ENCODE peak calls at places on chromosome 2, in four cellular contexts. C is pancreas, K is left lung, R is spleen. W is an unnamed sample.

GRCh38 chr2:119820275-119820674 is 60.6 kb downstream of the PTPN4 start:
- DNase-seq in C (no peak), R (no peak), K (no peak), W (no peak)

GRCh38 chr2:44948565-44949328 is 7.2 kb downstream of the SIX3 start:
- DNase-seq in C (no peak), R (peak), K (peak), W (no peak)

GRCh38 chr2:151638188-151638933 is 95.9 kb downstream of the NEB start:
- DNase-seq in K (no peak), R (no peak), C (no peak), W (no peak)

GRCh38 chr2:217897816-217898806 is 104.7 kb downstream of the TNS1 start:
- DNase-seq in C (peak), K (peak), R (no peak), W (no peak)

GRCh38 chr2:132252894-132253264 is 91.1 kb upstream of the ANKRD30BL start:
- DNase-seq in C (no peak), R (no peak), K (peak), W (no peak)

GRCh38 chr2:98569197-98569793 is 39.0 kb downstream of the COA5 start:
- DNase-seq in C (peak), K (peak), R (peak), W (peak)

GRCh38 chr2:190376591-190377245 is 31.4 kb upstream of the MFSD6 start:
- DNase-seq in C (no peak), K (no peak), R (no peak), W (no peak)

GRCh38 chr2:3596891-3597290 is 2.0 kb downstream of the COLEC11 start:
- DNase-seq in C (no peak), K (no peak), R (no peak), W (no peak)

GRCh38 chr2:209476367-209477191 is 52.7 kb downstream of the MAP2 start:
- DNase-seq in C (peak), K (no peak), R (no peak), W (no peak)

GRCh38 chr2:235765181-235765820 is 271.5 kb downstream of the AGAP1 start:
- DNase-seq in C (no peak), K (no peak), R (no peak), W (no peak)

GRCh38 chr2:232075080-232075479 is 113.6 kb downstream of the DIS3L2 start:
- DNase-seq in C (no peak), K (no peak), R (no peak), W (no peak)

DNA sequence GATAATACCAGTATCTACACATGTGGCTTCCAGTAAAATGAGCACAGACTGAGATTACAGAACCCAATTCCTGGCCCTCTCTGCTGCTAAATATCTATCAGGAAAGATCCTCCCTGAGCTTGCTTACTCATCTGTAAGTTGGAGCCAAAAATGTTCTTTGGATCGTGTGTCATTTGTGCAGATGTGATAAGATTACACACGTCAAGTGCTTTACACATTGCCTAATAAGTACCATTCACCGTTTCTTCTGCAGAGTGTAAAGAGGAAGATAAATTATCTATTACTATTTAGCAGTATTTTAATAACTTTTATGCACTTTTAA is 23.2 kb upstream of the SLC20A1 start:
- DNase-seq in R (no peak), K (no peak), C (no peak), W (no peak)
- TF ChIP-seq CTCF in R (no peak), K (no peak), C (no peak), W (no peak)

GRCh38 chr2:111123751-111124150 is 3.0 kb downstream of the BCL2L11 start:
- DNase-seq in C (no peak), K (no peak), R (peak), W (no peak)

GRCh38 chr2:111121028-111121872 is 536 bp downstream of the BCL2L11 start:
- DNase-seq in K (peak), R (peak), C (peak), W (peak)

GRCh38 chr2:111120253-111121027 is at the start of gene BCL2L11:
- DNase-seq in R (peak), C (peak), K (peak), W (peak)

GRCh38 chr2:111122631-111123421 is 2.1 kb downstream of the BCL2L11 start:
- DNase-seq in C (peak), K (peak), R (peak), W (peak)

GRCh38 chr2:111121873-111122630 is 1.3 kb downstream of the BCL2L11 start:
- DNase-seq in K (peak), C (peak), R (peak), W (peak)
- TF ChIP-seq CTCF in K (no peak), C (no peak), R (no peak), W (no peak)

GRCh38 chr2:179938026-179938425 is 69.1 kb downstream of the CWC22 start:
- DNase-seq in R (no peak), K (no peak), C (no peak), W (no peak)

GRCh38 chr2:179931502-179931901 is 70.1 kb upstream of the ZNF385B start:
- DNase-seq in R (no peak), K (no peak), C (no peak), W (no peak)

GRCh38 chr2:179932786-179933185 is 71.4 kb upstream of the ZNF385B start:
- DNase-seq in C (peak), R (no peak), K (no peak), W (no peak)

GRCh38 chr2:179939282-179939681 is 67.8 kb downstream of the CWC22 start:
- DNase-seq in R (no peak), C (no peak), K (no peak), W (no peak)

DNA sequence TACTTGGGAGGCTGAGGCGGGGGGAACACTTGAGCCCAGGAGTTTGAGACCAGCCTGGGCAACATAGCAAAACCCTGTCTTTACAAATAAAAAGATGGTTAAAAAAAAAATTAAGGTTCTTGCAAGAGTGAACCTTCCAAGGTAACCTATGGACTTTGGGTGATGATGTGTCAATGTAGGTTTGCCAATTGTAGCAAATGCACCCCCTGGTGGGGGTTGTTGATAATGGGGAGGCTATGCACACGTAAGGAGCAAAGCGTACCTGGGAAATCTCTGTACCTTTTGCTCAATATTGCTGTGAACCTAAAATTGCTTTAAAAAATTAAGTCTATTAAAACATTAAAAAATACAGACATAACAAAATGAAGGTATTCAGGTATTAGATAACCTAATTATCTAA is 70.4 kb downstream of the CWC22 start:
- DNase-seq in C (peak), R (no peak), K (no peak), W (no peak)
- TF ChIP-seq CTCF in C (peak), R (no peak), K (peak), W (no peak)

GRCh38 chr2:69023236-69023635 is 10.3 kb downstream of the ANTXR1 start:
- DNase-seq in K (no peak), R (no peak), C (no peak), W (no peak)

GRCh38 chr2:69027060-69027459 is 14.1 kb downstream of the ANTXR1 start:
- DNase-seq in C (no peak), K (peak), R (no peak), W (no peak)

GRCh38 chr2:69026638-69027037 is 13.7 kb downstream of the ANTXR1 start:
- DNase-seq in C (no peak), K (no peak), R (no peak), W (no peak)

GRCh38 chr2:69022548-69022947 is 9.6 kb downstream of the ANTXR1 start:
- DNase-seq in K (no peak), R (no peak), C (no peak), W (no peak)

GRCh38 chr2:69026026-69026425 is 13.0 kb downstream of the ANTXR1 start:
- DNase-seq in R (no peak), K (no peak), C (peak), W (no peak)
- TF ChIP-seq CTCF in R (peak), K (peak), C (peak), W (no peak)

DNA sequence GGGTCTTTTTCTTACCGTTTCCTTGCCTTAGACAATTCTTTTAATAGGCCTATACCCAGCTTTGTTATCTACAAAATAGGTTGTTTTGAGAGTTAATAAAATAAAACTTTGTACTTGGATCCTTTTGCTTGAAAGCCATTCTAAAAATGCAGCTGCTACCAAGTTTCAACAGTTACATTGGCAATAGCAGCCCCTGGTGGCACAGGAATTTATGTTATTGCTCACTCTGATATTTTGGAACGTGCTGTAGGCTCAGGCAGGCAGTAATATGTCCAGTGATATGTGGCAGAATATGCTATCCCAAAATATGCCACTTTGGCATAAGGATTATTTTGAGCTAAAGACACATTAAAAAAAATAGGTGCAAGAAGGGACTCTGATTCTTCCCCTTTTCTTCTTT is 6.7 kb upstream of the COMMD1 start:
- DNase-seq in C (no peak), R (no peak), K (no peak), W (no peak)
- TF ChIP-seq CTCF in C (no peak), R (no peak), K (no peak), W (no peak)

DNA sequence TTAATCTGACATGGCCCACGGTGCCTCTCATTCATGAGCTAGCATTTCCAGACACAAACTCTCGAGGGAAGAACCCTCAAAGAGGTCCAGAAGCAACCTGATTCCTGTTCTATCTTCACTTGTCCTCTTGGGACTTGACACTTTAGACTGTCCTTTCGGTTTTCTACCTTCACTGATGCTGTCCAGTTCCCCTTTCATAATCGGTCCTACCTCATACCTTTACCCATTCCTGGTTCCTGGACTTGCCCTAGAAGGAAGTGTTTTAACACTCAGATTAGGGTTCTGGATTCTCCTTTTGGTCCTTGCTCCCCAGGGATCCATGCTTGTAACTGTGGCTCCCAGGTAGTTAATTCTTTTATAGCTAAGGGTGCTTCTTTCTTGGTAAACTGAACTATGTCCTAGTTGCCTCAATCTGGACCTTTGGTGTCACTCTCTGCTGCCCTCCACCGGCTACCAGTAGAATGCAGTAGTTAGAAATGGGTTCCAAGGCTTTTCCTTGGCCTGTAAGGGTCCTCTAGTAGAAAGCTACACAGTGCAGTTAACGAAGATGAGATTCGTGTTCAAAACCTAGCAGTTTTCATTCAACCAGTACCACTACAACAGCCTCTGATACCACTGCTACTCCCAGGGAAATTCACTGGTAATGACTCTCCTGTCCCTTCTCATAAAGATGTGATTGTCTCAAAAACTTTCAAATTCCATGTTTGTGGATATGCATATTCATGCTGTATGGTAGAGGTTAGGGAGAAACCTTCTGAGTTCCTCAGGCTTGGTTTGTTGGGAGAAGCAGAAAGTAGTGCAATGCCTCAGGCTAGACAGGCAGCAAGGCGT is 178.1 kb upstream of the CYP26B1 start:
- DNase-seq in K (no peak), R (no peak), C (peak), W (no peak)
- TF ChIP-seq CTCF in K (peak), R (no peak), C (peak), W (peak)

DNA sequence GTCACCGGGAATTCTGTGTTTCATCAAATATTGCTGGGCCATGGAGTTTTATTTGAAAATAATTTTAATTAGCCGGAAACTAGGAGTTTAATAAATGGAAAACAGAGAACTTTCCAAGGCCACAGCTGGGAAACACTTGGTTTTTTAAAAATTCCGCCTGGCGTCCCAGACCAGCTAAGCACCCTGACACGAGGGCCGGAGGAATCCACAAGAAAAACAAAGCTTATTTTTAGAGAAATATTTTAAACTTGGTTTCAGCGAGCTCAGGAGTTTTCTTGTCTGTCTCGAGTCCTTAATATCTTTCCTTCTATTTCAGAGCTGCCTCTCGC is 8.2 kb downstream of the ZFP36L2 start:
- DNase-seq in R (no peak), K (no peak), C (no peak), W (no peak)
- TF ChIP-seq CTCF in R (no peak), K (no peak), C (no peak), W (no peak)

GRCh38 chr2:55048514-55048924 is 1.7 kb downstream of the RTN4 start:
- DNase-seq in K (no peak), R (no peak), C (peak), W (no peak)
- TF ChIP-seq CTCF in K (no peak), R (no peak), C (no peak), W (no peak)

GRCh38 chr2:166180951-166181812 is 53.4 kb upstream of the SCN1A start:
- DNase-seq in C (peak), K (peak), R (peak), W (no peak)
- TF ChIP-seq CTCF in C (peak), K (peak), R (no peak), W (no peak)

DNA sequence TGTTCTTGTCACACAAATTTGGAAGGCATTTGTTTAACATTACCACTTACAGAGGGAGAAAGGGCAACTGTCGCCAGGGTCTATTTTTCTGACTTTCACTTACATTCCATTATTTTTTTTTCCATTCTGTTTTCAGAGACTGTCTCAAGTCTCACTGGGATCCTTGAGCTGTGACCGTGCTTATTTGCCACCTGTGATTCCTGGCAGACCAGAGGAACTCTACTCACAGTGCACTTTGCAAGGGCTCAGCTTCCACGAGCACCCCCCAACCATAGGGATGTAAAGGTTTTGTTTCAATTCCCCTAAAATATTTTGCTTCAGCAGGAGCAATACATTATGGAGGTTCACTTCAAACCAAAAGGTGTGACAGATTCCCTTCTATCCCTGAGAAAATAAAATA is 682.4 kb upstream of the GYPC start:
- DNase-seq in R (no peak), C (no peak), K (no peak), W (no peak)
- TF ChIP-seq CTCF in R (no peak), C (no peak), K (no peak), W (no peak)